ENCODE peak calls at places on chromosomes 7 and 10, in five cellular contexts. N, O, P, E and Q are unnamed samples.

GRCh38 chr7:105816270-105816843 is 60.0 kb downstream of the ATXN7L1 start:
- DNase-seq in O (no peak), P (no peak), N (no peak), E (no peak), Q (no peak)

GRCh38 chr10:91381562-91381923 is 28.6 kb upstream of the HECTD2 start:
- DNase-seq in P (no peak), N (no peak), O (peak; percentile 19), E (no peak), Q (no peak)

GRCh38 chr7:10315881-10316280 is 657.8 kb upstream of the PHF14 start:
- DNase-seq in P (no peak), N (no peak), E (no peak), O (no peak), Q (no peak)

GRCh38 chr10:71433983-71434744 is 37.4 kb downstream of the CDH23 start:
- DNase-seq in O (no peak), E (no peak), P (peak; percentile 49), N (no peak), Q (no peak)

GRCh38 chr7:70752794-70753241 is 379.1 kb upstream of the GALNT17 start:
- DNase-seq in N (no peak), E (no peak), P (no peak), O (no peak), Q (no peak)

GRCh38 chr7:70710651-70711050 is 421.3 kb upstream of the GALNT17 start:
- DNase-seq in E (no peak), N (no peak), P (no peak), O (no peak), Q (no peak)

GRCh38 chr10:52729259-52730104 is 43.1 kb downstream of the MBL2 start:
- DNase-seq in E (peak; percentile 34), N (no peak), P (no peak), O (no peak), Q (no peak)

GRCh38 chr7:101717986-101718746 is 89.1 kb upstream of the MYL10 start:
- DNase-seq in O (no peak), E (no peak), P (peak; percentile 74), N (no peak), Q (no peak)

GRCh38 chr10:96287392-96288105 is 16.2 kb upstream of the BLNK start:
- DNase-seq in P (no peak), N (no peak), O (no peak), E (peak; percentile 96), Q (no peak)

GRCh38 chr7:143384741-143385631 is 3.8 kb downstream of the ZYX start:
- DNase-seq in P (peak; percentile 67), O (no peak), N (no peak), E (no peak), Q (no peak)

GRCh38 chr10:26430641-26431163 is 7.4 kb upstream of the APBB1IP start:
- DNase-seq in O (no peak), P (no peak), E (peak; percentile 68), N (no peak), Q (no peak)

GRCh38 chr7:81173766-81174281 is 255.0 kb upstream of the SEMA3C start:
- DNase-seq in E (no peak), N (no peak), P (no peak), O (no peak), Q (no peak)

GRCh38 chr7:51273360-51273759 is 43.2 kb downstream of the COBL start:
- DNase-seq in P (no peak), E (no peak), N (no peak), O (no peak), Q (no peak)

GRCh38 chr10:121772406-121772805 is 155.4 kb downstream of the ATE1 start:
- DNase-seq in P (no peak), N (no peak), O (no peak), E (no peak), Q (no peak)

GRCh38 chr7:27115161-27116018 is 12.9 kb upstream of the HOXA2 start:
- DNase-seq in O (no peak), N (no peak), P (no peak), E (no peak), Q (no peak)

GRCh38 chr7:112080974-112081373 is 125.2 kb downstream of the DOCK4 start:
- DNase-seq in O (peak; percentile 28), N (no peak), E (peak; percentile 2), P (peak; percentile 67), Q (no peak)

GRCh38 chr7:112084506-112084905 is 121.7 kb downstream of the DOCK4 start:
- DNase-seq in O (no peak), E (no peak), P (no peak), N (no peak), Q (no peak)

GRCh38 chr7:112081778-112082177 is 124.4 kb downstream of the DOCK4 start:
- DNase-seq in P (peak; percentile 75), O (no peak), N (no peak), E (no peak), Q (no peak)

GRCh38 chr7:112086496-112087254 is 119.5 kb downstream of the DOCK4 start:
- DNase-seq in O (no peak), N (no peak), E (no peak), P (no peak), Q (no peak)

GRCh38 chr7:112083776-112084175 is 122.4 kb downstream of the DOCK4 start:
- DNase-seq in E (no peak), N (no peak), P (no peak), O (no peak), Q (no peak)
- H3K4me1 ChIP-seq in E (peaks cover 10% of the 10 kb centered on the region), N (no peaks in the 10 kb centered on the region), P (peaks cover 17% of the 10 kb centered on the region), O (peaks cover 50% of the 10 kb centered on the region), Q (no peaks in the 10 kb centered on the region)

GRCh38 chr10:17605936-17606335 is 11.2 kb downstream of the HACD1 start:
- DNase-seq in O (no peak), P (no peak), N (no peak), E (no peak), Q (no peak)

GRCh38 chr10:17607060-17607459 is 10.1 kb downstream of the HACD1 start:
- DNase-seq in O (no peak), E (no peak), P (no peak), N (no peak), Q (no peak)

GRCh38 chr10:17609523-17610079 is 7.6 kb downstream of the HACD1 start:
- DNase-seq in P (no peak), N (no peak), E (no peak), O (no peak), Q (no peak)

GRCh38 chr10:17606547-17607040 is 10.6 kb downstream of the HACD1 start:
- DNase-seq in N (no peak), P (no peak), E (no peak), O (no peak), Q (no peak)

GRCh38 chr10:17607603-17608332 is 9.4 kb downstream of the HACD1 start:
- DNase-seq in N (peak; percentile 39), O (no peak), E (peak; percentile 72), P (no peak), Q (no peak)
- H3K4me3 ChIP-seq in N (no peak overlapping the region), O (no peak overlapping the region), E (no peak overlapping the region), P (no peak overlapping the region), Q (no peak overlapping the region)

DNA sequence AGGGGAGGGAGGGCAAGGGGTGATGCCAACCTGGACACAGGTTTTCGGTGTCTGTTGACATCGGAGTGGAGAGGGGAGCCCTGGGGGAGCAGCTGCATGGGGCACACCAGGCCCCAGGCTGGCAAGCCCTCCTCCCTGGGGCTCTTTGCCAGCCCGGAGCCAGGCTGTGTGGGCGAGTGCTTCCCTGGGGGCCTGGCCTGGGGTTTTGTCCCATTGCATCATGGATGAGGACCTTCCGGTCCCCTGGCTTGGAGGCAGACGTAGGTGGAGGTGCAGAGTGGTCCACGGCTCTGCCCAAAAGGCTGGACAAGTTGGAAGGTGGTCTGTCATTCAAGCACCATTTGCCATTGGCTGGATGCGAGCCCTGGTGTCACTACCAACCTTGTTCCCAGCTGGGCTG is 34.8 kb downstream of the ZMIZ1 start:
- DNase-seq in O (no peak), P (peak; percentile 73), E (no peak), N (no peak), Q (no peak)
- H3K4me1 ChIP-seq in O (peaks cover 99% of the 10 kb centered on the region), P (peaks cover 50% of the 10 kb centered on the region), E (peaks cover 72% of the 10 kb centered on the region), N (peaks cover 25% of the 10 kb centered on the region), Q (peaks cover 78% of the 10 kb centered on the region)

GRCh38 chr10:62127975-62128374 is 140.7 kb downstream of the RTKN2 start:
- DNase-seq in E (no peak), O (no peak), P (no peak), N (no peak), Q (no peak)
- H3K4me3 ChIP-seq in E (no peak overlapping the region), O (no peak overlapping the region), P (no peak overlapping the region), N (no peak overlapping the region), Q (no peak overlapping the region)

GRCh38 chr7:149883049-149883439 is 9.3 kb downstream of the ATP6V0E2 start:
- DNase-seq in P (no peak), E (no peak), N (no peak), O (peak; percentile 14), Q (no peak)

GRCh38 chr7:149880871-149881301 is 7.1 kb downstream of the ATP6V0E2 start:
- DNase-seq in E (no peak), P (no peak), O (peak; percentile 45), N (no peak), Q (no peak)

GRCh38 chr7:149879801-149880738 is 6.3 kb downstream of the ATP6V0E2 start:
- DNase-seq in E (no peak), N (no peak), P (no peak), O (peak; percentile 17), Q (no peak)

GRCh38 chr7:149882264-149883048 is 8.7 kb downstream of the ATP6V0E2 start:
- DNase-seq in E (no peak), N (no peak), O (peak; percentile 21), P (no peak), Q (no peak)

DNA sequence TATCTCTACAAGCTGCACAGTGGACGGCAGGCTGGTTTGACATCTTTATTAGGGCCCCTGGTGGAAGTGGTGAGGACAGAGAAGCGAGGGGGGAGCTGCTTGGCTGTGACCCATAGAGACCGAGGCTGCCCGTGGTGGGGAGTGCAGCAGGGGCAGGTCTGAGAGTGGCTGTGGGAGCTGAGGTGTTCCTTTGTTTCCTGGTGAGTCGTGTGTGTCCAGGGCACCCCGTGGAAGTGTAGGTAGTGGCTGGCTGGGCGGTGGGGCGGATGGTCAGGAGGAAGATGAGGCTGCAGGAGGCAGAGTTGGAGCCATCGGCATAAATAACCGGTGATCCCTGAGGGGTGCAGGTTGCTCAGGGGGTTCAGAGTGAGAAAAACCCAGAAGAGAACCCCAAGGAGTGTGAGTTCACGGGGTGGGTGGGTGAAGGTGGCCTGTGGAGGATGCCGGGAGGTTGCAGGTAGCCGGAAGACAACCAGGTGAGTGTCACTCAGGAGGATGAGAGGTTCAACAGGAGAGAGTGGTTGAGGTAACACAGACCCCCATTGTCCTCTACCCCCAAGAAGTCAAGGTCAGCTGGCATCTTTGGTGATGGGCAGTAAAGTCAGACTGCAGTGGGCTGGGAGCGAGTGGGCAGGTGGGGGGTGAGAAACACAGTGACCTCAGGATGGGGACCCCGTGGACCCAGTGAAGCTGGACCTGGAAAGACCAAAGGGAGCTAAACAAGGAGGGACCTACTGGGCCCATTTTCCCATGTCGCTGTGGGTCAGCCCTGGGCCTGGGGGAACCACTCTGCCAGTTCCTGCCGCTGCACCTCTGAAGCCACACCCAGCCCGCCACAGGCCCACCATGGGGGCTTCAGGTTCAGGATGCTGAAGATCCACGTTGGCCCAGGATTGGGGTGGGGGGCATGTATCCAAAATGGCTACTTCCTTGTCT is 7.8 kb downstream of the ATP6V0E2 start:
- DNase-seq in P (no peak), N (no peak), O (no peak), E (no peak), Q (no peak)
- H3K4me1 ChIP-seq in P (peaks cover 6% of the 10 kb centered on the region), N (peaks cover 12% of the 10 kb centered on the region), O (peaks cover 45% of the 10 kb centered on the region), E (no peaks in the 10 kb centered on the region), Q (peaks cover 7% of the 10 kb centered on the region)

DNA sequence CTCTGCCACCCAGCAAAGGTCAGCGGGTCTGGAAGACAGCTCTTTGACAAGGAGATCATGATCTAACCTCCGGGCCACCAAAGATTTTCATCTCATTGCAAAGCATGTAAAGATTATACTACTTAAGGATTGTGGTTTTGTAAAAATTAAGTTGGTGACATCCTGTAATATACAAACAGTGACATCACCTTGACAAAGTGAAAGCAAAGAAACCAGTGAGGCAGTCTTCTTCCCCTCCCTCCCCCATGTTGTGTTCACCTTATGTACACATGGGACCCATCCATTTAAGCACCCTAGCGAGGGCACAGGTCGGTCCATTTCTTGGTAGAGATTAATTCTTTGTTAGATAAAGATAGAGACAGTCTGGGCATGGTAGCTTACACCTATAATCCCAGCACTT is 3.9 kb downstream of the MDH2 start:
- DNase-seq in P (no peak), N (no peak), O (no peak), E (no peak), Q (no peak)
- H3K4me3 ChIP-seq in P (no peak overlapping the region), N (no peak overlapping the region), O (no peak overlapping the region), E (no peak overlapping the region), Q (no peak overlapping the region)